ENCODE peak calls at places on chromosome 16, in five cellular contexts. W is cardiac muscle cell, X is AG04449, Y is ACHN, A is mesenchymal stem cell. F is an unnamed sample.

GRCh38 chr16:53053967-53054669 is 673 bp upstream of the CHD9 start:
- DNase-seq in W (peak), X (no peak), Y (peak), A (no peak), F (no peak)

GRCh38 chr16:80300876-80301275 is 239.9 kb upstream of the DYNLRB2 start:
- DNase-seq in W (peak), X (peak), Y (peak), A (no peak), F (no peak)

GRCh38 chr16:24771132-24771778 is 41.8 kb downstream of the TNRC6A start:
- DNase-seq in W (peak), X (no peak), Y (no peak), A (peak), F (no peak)

GRCh38 chr16:52496051-52496876 is 50.7 kb downstream of the TOX3 start:
- DNase-seq in W (no peak), X (no peak), Y (no peak), A (no peak), F (peak)

GRCh38 chr16:66551362-66551761 is 1.0 kb upstream of the CKLF start:
- DNase-seq in W (no peak), X (no peak), Y (peak), A (peak), F (peak)

GRCh38 chr16:57518520-57518919 is 17.9 kb downstream of the CCDC102A start:
- DNase-seq in W (no peak), X (no peak), Y (no peak), A (no peak), F (no peak)

GRCh38 chr16:9297437-9298113 is 206.1 kb downstream of the HAPSTR1 start:
- DNase-seq in W (no peak), X (no peak), Y (peak), A (no peak), F (no peak)

GRCh38 chr16:79589495-79590134 is 10.9 kb downstream of the MAF start:
- DNase-seq in W (no peak), X (no peak), Y (no peak), A (no peak), F (no peak)

GRCh38 chr16:19523184-19523558 is 571 bp upstream of the CCP110 start:
- DNase-seq in W (no peak), X (no peak), Y (no peak), A (no peak), F (no peak)

GRCh38 chr16:67181346-67181745 is 2.4 kb downstream of the MATCAP1 start:
- DNase-seq in W (peak), X (peak), Y (peak), A (peak), F (no peak)

GRCh38 chr16:88566158-88566557 is 4.0 kb upstream of the ZC3H18 start:
- DNase-seq in W (peak), X (no peak), Y (no peak), A (peak), F (peak)

GRCh38 chr16:2178321-2179106 is 17.9 kb downstream of the CASKIN1 start:
- DNase-seq in W (peak), X (no peak), Y (no peak), A (no peak), F (no peak)

GRCh38 chr16:49492090-49492801 is 118.6 kb downstream of the C16orf78 start:
- DNase-seq in W (peak), X (no peak), Y (peak), A (peak), F (peak)

GRCh38 chr16:23966577-23966976 is 130.8 kb downstream of the PRKCB start:
- DNase-seq in W (no peak), X (no peak), Y (no peak), A (no peak), F (no peak)

GRCh38 chr16:72865835-72866234 is 182.1 kb downstream of the ZFHX3 start:
- DNase-seq in W (no peak), X (no peak), Y (no peak), A (no peak), F (no peak)

GRCh38 chr16:14125030-14125681 is 54.0 kb downstream of the MRTFB start:
- DNase-seq in W (no peak), X (no peak), Y (no peak), A (no peak), F (no peak)

GRCh38 chr16:56348168-56349085 is 76.9 kb downstream of the AMFR start:
- DNase-seq in W (no peak), X (no peak), Y (no peak), A (no peak), F (no peak)

GRCh38 chr16:50839920-50840729 is 98.2 kb downstream of the CYLD start:
- DNase-seq in W (no peak), X (no peak), Y (no peak), A (no peak), F (no peak)